ENCODE peak calls at places on chromosomes 13 and 19, in four cellular contexts. O is mucosa of descending colon, A is tibial artery, S is H1. L is an unnamed sample.

GRCh38 chr13:44052843-44053607 is 173.3 kb downstream of the LACC1 start:
- DNase-seq in O (no peak), A (peak), S (peak), L (no peak)

GRCh38 chr19:11239377-11240000 is at the start of gene ANGPTL8:
- DNase-seq in O (no peak), A (no peak), S (no peak), L (no peak)

GRCh38 chr19:45881909-45882528 is 3.9 kb downstream of the IRF2BP1 start:
- DNase-seq in O (peak), A (no peak), S (peak), L (no peak)

GRCh38 chr13:20714563-20715339 is 11.3 kb downstream of the IL17D start:
- DNase-seq in O (peak), A (peak), S (no peak), L (no peak)

GRCh38 chr13:110134801-110135200 is 172.2 kb downstream of the COL4A1 start:
- DNase-seq in O (no peak), A (no peak), S (no peak), L (no peak)

GRCh38 chr19:11203194-11204075 is 6.1 kb upstream of the KANK2 start:
- DNase-seq in O (peak), A (peak), S (peak), L (peak)

GRCh38 chr19:6465663-6466062 is 1.6 kb downstream of the CRB3 start:
- DNase-seq in O (no peak), A (no peak), S (no peak), L (no peak)

GRCh38 chr19:29806098-29806866 is 5.5 kb upstream of the CCNE1 start:
- DNase-seq in O (no peak), A (no peak), S (peak), L (no peak)

GRCh38 chr13:27183561-27184147 is 12.0 kb upstream of the USP12 start:
- DNase-seq in O (no peak), A (no peak), S (no peak), L (no peak)

GRCh38 chr13:81927347-81927746 is 1586.4 kb upstream of the SPRY2 start:
- DNase-seq in O (no peak), A (no peak), S (no peak), L (no peak)

GRCh38 chr13:34627499-34627898 is 314.6 kb upstream of the NBEA start:
- DNase-seq in O (peak), A (no peak), S (no peak), L (no peak)

GRCh38 chr13:74206061-74206561 is 71.9 kb upstream of the KLF12 start:
- DNase-seq in O (no peak), A (no peak), S (no peak), L (no peak)

GRCh38 chr19:31205887-31206518 is 143.2 kb downstream of the TSHZ3 start:
- DNase-seq in O (no peak), A (no peak), S (no peak), L (no peak)

GRCh38 chr19:47742636-47743035 is 2.7 kb upstream of the NOP53 start:
- DNase-seq in O (no peak), A (no peak), S (no peak), L (no peak)

GRCh38 chr13:76836311-76836710 is 49.9 kb downstream of the KCTD12 start:
- DNase-seq in O (no peak), A (no peak), S (no peak), L (no peak)

GRCh38 chr19:18349524-18350128 is 9.2 kb downstream of the PGPEP1 start:
- DNase-seq in O (peak), A (peak), S (peak), L (peak)

GRCh38 chr19:4053423-4054324 is 13.0 kb downstream of the ZBTB7A start:
- DNase-seq in O (peak), A (no peak), S (no peak), L (no peak)
- H3K4me3 ChIP-seq in O (no peak), A (no peak), S (no peak), L (peak)

GRCh38 chr13:73167046-73167820 is 108.4 kb downstream of the KLF5 start:
- DNase-seq in O (no peak), A (no peak), S (no peak), L (no peak)

GRCh38 chr13:73168993-73169401 is 110.2 kb downstream of the KLF5 start:
- DNase-seq in O (peak), A (no peak), S (no peak), L (no peak)

GRCh38 chr13:73162912-73163911 is 104.4 kb downstream of the KLF5 start:
- DNase-seq in O (no peak), A (no peak), S (no peak), L (no peak)

GRCh38 chr13:73168226-73168992 is 109.6 kb downstream of the KLF5 start:
- DNase-seq in O (no peak), A (no peak), S (no peak), L (no peak)

GRCh38 chr13:73166204-73166603 is 107.4 kb downstream of the KLF5 start:
- DNase-seq in O (no peak), A (no peak), S (no peak), L (no peak)
- TF ChIP-seq CTCF in O (no peak), A (no peak), S (no peak), L (no peak)

GRCh38 chr13:30429721-30430694 is 7.7 kb downstream of the UBE2L5 start:
- DNase-seq in O (no peak), A (no peak), S (no peak), L (no peak)
- H3K4me3 ChIP-seq in O (no peak), A (no peak), S (no peak), L (no peak)

GRCh38 chr19:43759515-43759914 is 4.8 kb upstream of the SMG9 start:
- DNase-seq in O (no peak), A (no peak), S (no peak), L (no peak)
- TF ChIP-seq CTCF in O (no peak), A (no peak), S (peak), L (no peak)

GRCh38 chr13:38369058-38369457 is 19.4 kb downstream of the UFM1 start:
- DNase-seq in O (no peak), A (no peak), S (no peak), L (no peak)

GRCh38 chr13:38376551-38376950 is 26.9 kb downstream of the UFM1 start:
- DNase-seq in O (no peak), A (no peak), S (no peak), L (no peak)

GRCh38 chr13:38366954-38367645 is 17.4 kb downstream of the UFM1 start:
- DNase-seq in O (no peak), A (no peak), S (no peak), L (no peak)

DNA sequence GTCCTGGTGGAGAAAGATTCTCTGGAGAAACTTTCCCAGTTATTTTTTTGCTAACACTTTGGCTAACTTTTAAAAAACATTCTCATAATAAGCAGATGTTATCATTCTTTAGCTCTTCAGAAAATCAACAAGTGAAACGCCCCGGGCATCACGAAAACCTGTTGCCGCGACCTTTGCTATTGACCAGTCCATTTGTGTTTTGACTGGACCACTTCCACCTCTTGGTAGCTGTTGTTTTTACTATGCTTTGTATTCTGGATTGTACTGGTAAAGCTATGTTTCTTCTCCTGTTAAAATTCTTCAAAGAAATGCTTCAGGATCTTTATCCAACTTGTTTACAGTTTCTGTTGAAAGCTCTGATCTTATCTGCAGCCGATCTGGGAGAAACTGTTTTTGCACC is 23.2 kb downstream of the UFM1 start:
- DNase-seq in O (no peak), A (no peak), S (no peak), L (no peak)
- H3K4me3 ChIP-seq in O (no peak), A (no peak), S (no peak), L (no peak)

L was measured in dorsolateral prefrontal cortex.